ENCODE peak calls at places on chromosomes 7 and 10, in four cellular contexts. V is spleen, X is cardiac muscle cell, D is choroid plexus epithelial cell. M is an unnamed sample.

GRCh38 chr10:13993169-13993568 is 337.6 kb downstream of the FRMD4A start:
- DNase-seq in V (no peak), X (no peak), D (peak), M (peak)

GRCh38 chr7:130275826-130276291 is 9.2 kb downstream of the CPA2 start:
- DNase-seq in V (no peak), X (no peak), D (no peak), M (no peak)

GRCh38 chr7:65438593-65438992 is 64.9 kb downstream of the ZNF92 start:
- DNase-seq in V (no peak), X (no peak), D (peak), M (peak)

GRCh38 chr7:39535064-39535463 is 31.1 kb upstream of the YAE1 start:
- DNase-seq in V (no peak), X (no peak), D (no peak), M (no peak)

GRCh38 chr10:44955408-44956070 is 4.1 kb upstream of the RASSF4 start:
- DNase-seq in V (peak), X (no peak), D (no peak), M (no peak)

GRCh38 chr7:85010306-85010705 is 176.6 kb downstream of the SEMA3D start:
- DNase-seq in V (no peak), X (peak), D (no peak), M (no peak)

GRCh38 chr7:36192050-36192824 is 39.2 kb downstream of the EEPD1 start:
- DNase-seq in V (no peak), X (no peak), D (peak), M (peak)

GRCh38 chr7:11332186-11332864 is 358.7 kb downstream of the PHF14 start:
- DNase-seq in V (no peak), X (no peak), D (no peak), M (no peak)

GRCh38 chr7:136958016-136958415 is 89.6 kb downstream of the CHRM2 start:
- DNase-seq in V (no peak), X (no peak), D (peak), M (no peak)

GRCh38 chr10:22807238-22807637 is 92.9 kb upstream of the PIP4K2A start:
- DNase-seq in V (no peak), X (no peak), D (no peak), M (no peak)

GRCh38 chr10:127195571-127196226 is 692 bp downstream of the INSYN2A start:
- DNase-seq in V (no peak), X (peak), D (peak), M (no peak)

GRCh38 chr10:108005627-108006026 is 841.1 kb upstream of the SORCS1 start:
- DNase-seq in V (no peak), X (no peak), D (no peak), M (no peak)

GRCh38 chr7:68425377-68425776 is 1172.9 kb upstream of the AUTS2 start:
- DNase-seq in V (no peak), X (no peak), D (peak), M (no peak)

GRCh38 chr7:84364708-84365107 is 170.1 kb upstream of the SEMA3A start:
- DNase-seq in V (no peak), X (peak), D (peak), M (no peak)

GRCh38 chr10:3103646-3104045 is 36.3 kb downstream of the PFKP start:
- DNase-seq in V (no peak), X (no peak), D (no peak), M (no peak)

GRCh38 chr10:30055094-30055701 is 4.2 kb downstream of the JCAD start:
- DNase-seq in V (no peak), X (no peak), D (peak), M (no peak)

GRCh38 chr7:2523941-2524807 is 4.6 kb downstream of the LFNG start:
- DNase-seq in V (peak), X (no peak), D (peak), M (no peak)

GRCh38 chr10:11354823-11355222 is 256.6 kb downstream of the USP6NL start:
- DNase-seq in V (no peak), X (no peak), D (no peak), M (no peak)

GRCh38 chr7:42315096-42315495 is 78.1 kb upstream of the GLI3 start:
- DNase-seq in V (no peak), X (no peak), D (peak), M (no peak)

GRCh38 chr10:28677889-28678686 is 767 bp downstream of the BAMBI start:
- DNase-seq in V (peak), X (no peak), D (peak), M (no peak)

GRCh38 chr7:30825215-30825720 is 54.1 kb downstream of the MINDY4 start:
- DNase-seq in V (no peak), X (no peak), D (no peak), M (no peak)

GRCh38 chr10:113679463-113680171 is at the start of gene CASP7:
- DNase-seq in V (peak), X (peak), D (peak), M (no peak)

GRCh38 chr7:85172530-85172941 is 14.3 kb downstream of the SEMA3D start:
- DNase-seq in V (no peak), X (no peak), D (peak), M (peak)

GRCh38 chr10:91077549-91078017 is 142.9 kb upstream of the PCGF5 start:
- DNase-seq in V (peak), X (peak), D (peak), M (no peak)

GRCh38 chr10:26448706-26449435 is 10.7 kb downstream of the APBB1IP start:
- DNase-seq in V (no peak), X (no peak), D (no peak), M (no peak)

GRCh38 chr10:96560970-96561887 is 25.6 kb downstream of the TM9SF3 start:
- DNase-seq in V (no peak), X (no peak), D (peak), M (no peak)

GRCh38 chr10:125768217-125768616 is 7.4 kb downstream of the MMP21 start:
- DNase-seq in V (no peak), X (peak), D (peak), M (peak)

GRCh38 chr7:119408596-119408995 is 864.4 kb upstream of the KCND2 start:
- DNase-seq in V (no peak), X (no peak), D (no peak), M (no peak)

GRCh38 chr7:36208406-36208805 is 55.4 kb downstream of the EEPD1 start:
- DNase-seq in V (no peak), X (no peak), D (peak), M (no peak)

GRCh38 chr7:83413425-83413824 is 235.5 kb downstream of the SEMA3E start:
- DNase-seq in V (no peak), X (no peak), D (peak), M (no peak)

GRCh38 chr7:134514663-134515062 is 12.7 kb upstream of the AKR1B10 start:
- DNase-seq in V (no peak), X (peak), D (peak), M (peak)

GRCh38 chr10:89114846-89115625 is 92.1 kb downstream of the CH25H start:
- DNase-seq in V (no peak), X (no peak), D (no peak), M (no peak)

GRCh38 chr7:27113991-27114866 is 11.7 kb upstream of the HOXA2 start:
- DNase-seq in V (no peak), X (no peak), D (no peak), M (no peak)

GRCh38 chr10:115355162-115355760 is 262.1 kb downstream of the ATRNL1 start:
- DNase-seq in V (no peak), X (peak), D (peak), M (peak)

GRCh38 chr7:46738165-46738564 is 817.1 kb upstream of the IGFBP3 start:
- DNase-seq in V (no peak), X (no peak), D (no peak), M (no peak)

DNA sequence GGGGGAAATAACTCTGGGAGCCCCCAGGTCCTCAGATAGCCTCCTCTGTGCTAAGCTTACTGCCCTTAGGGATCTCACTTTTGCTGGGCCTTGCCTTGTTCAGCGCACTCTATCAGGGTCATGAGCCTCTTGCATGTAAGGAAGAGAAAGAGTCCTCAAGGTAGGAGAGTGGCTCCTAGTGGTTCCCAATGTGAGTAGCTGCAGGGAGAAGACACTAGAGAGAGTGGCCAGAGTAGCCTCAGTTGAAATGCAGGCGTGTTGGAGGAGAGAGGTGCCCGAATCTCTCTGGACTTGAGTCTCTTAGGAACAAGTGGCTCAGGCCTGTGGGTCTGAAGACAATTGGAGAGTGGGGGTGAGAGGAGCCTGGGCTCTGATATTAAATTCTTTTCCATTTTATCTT is 94.3 kb upstream of the SORCS3 start:
- DNase-seq in V (no peak), X (no peak), D (no peak), M (no peak)
- TF ChIP-seq CTCF in V (no peak), X (no peak), D (no peak), M (no peak)

GRCh38 chr10:61398730-61399129 is 54.5 kb downstream of the TMEM26 start:
- DNase-seq in V (no peak), X (no peak), D (no peak), M (no peak)

GRCh38 chr10:61399386-61399785 is 53.8 kb downstream of the TMEM26 start:
- DNase-seq in V (no peak), X (no peak), D (peak), M (peak)

GRCh38 chr10:61397175-61397986 is 55.8 kb downstream of the TMEM26 start:
- DNase-seq in V (no peak), X (no peak), D (peak), M (no peak)

GRCh38 chr10:61404771-61405170 is 48.4 kb downstream of the TMEM26 start:
- DNase-seq in V (no peak), X (no peak), D (peak), M (peak)

GRCh38 chr10:61400524-61400923 is 52.7 kb downstream of the TMEM26 start:
- DNase-seq in V (no peak), X (no peak), D (no peak), M (no peak)
- TF ChIP-seq CTCF in V (no peak), X (no peak), D (peak), M (no peak)

DNA sequence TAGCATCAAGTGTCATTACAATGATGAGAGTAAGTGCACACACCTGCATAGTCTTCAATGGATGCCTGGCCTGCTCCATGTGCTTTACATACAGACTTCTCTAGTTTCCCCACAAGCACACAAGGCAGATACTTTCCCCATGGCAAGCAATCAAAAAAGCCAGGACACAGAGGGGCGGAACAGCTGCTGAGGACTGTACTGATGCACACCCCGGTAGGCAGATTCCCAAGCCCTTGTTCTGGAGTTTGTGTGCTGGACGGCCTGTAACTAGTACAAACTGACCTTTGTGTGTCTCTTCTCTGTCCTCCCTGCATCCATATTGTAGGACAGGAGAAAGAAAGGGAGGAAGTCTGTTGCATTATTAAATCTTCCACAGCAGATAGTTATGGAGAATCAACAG is 25.8 kb downstream of the UBE2D4 start:
- DNase-seq in V (no peak), X (no peak), D (no peak), M (no peak)
- TF ChIP-seq CTCF in V (no peak), X (no peak), D (no peak), M (no peak)

DNA sequence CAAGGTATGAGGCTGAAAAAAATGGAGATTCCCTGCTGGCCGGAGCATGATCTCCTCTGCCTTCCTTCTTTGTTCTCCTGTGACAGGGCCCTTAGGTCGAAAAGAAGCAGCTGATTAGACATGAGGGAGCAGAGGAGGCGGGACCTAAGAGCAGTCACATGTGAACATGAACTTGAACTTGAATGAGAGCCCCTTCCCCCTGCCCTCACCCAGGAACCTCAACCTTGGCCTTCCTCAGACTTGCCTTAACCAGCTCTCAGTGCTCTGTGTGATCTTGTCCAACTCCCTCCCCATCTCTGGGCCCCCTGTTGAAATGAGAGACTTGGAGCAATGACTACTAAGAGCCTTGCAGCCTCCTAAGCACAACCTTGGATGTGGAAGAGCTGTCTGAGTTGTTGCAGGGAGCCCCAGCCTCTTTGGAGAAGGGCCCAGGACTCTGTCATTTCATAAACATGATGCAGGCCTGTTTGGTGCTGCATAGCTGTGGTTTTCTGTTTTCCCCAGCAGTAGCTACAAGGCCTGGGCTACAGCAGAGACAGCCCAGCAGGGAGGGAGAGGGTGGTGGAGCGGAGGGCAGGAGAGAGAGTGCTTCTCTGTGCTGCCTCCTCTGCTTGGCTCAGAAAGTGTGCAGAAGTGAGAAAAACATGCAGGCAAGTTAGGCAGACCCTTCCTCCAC is 124.0 kb upstream of the ZMIZ1 start:
- DNase-seq in V (no peak), X (peak), D (peak), M (peak)
- TF ChIP-seq CTCF in V (no peak), X (peak), D (peak), M (peak)

GRCh38 chr10:7412482-7413251 is 1.8 kb upstream of the SFMBT2 start:
- DNase-seq in V (peak), X (peak), D (no peak), M (no peak)

GRCh38 chr10:7410306-7410799 is 481 bp downstream of the SFMBT2 start:
- DNase-seq in V (peak), X (peak), D (no peak), M (no peak)

GRCh38 chr10:7411671-7412481 is 1.0 kb upstream of the SFMBT2 start:
- DNase-seq in V (peak), X (no peak), D (no peak), M (no peak)

GRCh38 chr10:7409732-7410168 is 1.1 kb downstream of the SFMBT2 start:
- DNase-seq in V (no peak), X (no peak), D (no peak), M (no peak)

GRCh38 chr10:7410800-7411670 is at the start of gene SFMBT2:
- DNase-seq in V (peak), X (peak), D (peak), M (no peak)
- TF ChIP-seq CTCF in V (no peak), X (peak), D (peak), M (no peak)

GRCh38 chr10:73793456-73793855 is 8.1 kb downstream of the ZSWIM8 start:
- DNase-seq in V (no peak), X (no peak), D (no peak), M (no peak)

GRCh38 chr10:73788864-73789658 is 3.7 kb downstream of the ZSWIM8 start:
- DNase-seq in V (no peak), X (no peak), D (no peak), M (no peak)

GRCh38 chr10:73791871-73792400 is 6.5 kb downstream of the ZSWIM8 start:
- DNase-seq in V (no peak), X (no peak), D (no peak), M (no peak)

GRCh38 chr10:73789659-73790055 is 4.3 kb downstream of the ZSWIM8 start:
- DNase-seq in V (no peak), X (no peak), D (no peak), M (no peak)

GRCh38 chr10:73790886-73791625 is 5.7 kb downstream of the ZSWIM8 start:
- DNase-seq in V (no peak), X (no peak), D (no peak), M (no peak)
- TF ChIP-seq CTCF in V (no peak), X (no peak), D (no peak), M (no peak)

GRCh38 chr7:49894543-49894942 is 121.1 kb downstream of the VWC2 start:
- DNase-seq in V (no peak), X (no peak), D (no peak), M (no peak)
- TF ChIP-seq CTCF in V (no peak), X (no peak), D (no peak), M (no peak)

M was measured in AG04449.